ENCODE peak calls at places on chromosomes 11 and 22, in four cellular contexts. F is HEK293T, W is GM12878, G is K562. N is an unnamed sample.

GRCh38 chr11:102010776-102011500 is 36.3 kb upstream of the CFAP300 start:
- DNase-seq in F (peak), W (no peak), G (peak), N (peak)

GRCh38 chr11:45333506-45333971 is 47.4 kb upstream of the SYT13 start:
- DNase-seq in F (peak), W (no peak), G (peak), N (peak)

GRCh38 chr11:128604723-128605122 is 17.4 kb upstream of the ETS1 start:
- DNase-seq in F (no peak), W (no peak), G (no peak), N (no peak)

GRCh38 chr11:18731949-18732821 is 6.2 kb upstream of the IGSF22 start:
- DNase-seq in F (peak), W (peak), G (peak), N (no peak)

GRCh38 chr22:46213052-46213451 is 37.0 kb downstream of the CDPF1 start:
- DNase-seq in F (no peak), W (no peak), G (no peak), N (no peak)

GRCh38 chr22:37515902-37516301 is 3.3 kb downstream of the CARD10 start:
- DNase-seq in F (no peak), W (no peak), G (no peak), N (no peak)

GRCh38 chr22:31350410-31350863 is 4.3 kb upstream of the PATZ1 start:
- DNase-seq in F (no peak), W (no peak), G (peak), N (peak)

GRCh38 chr22:50576070-50576469 is 2.2 kb downstream of the CPT1B start:
- DNase-seq in F (peak), W (no peak), G (peak), N (peak)

GRCh38 chr11:112364962-112365481 is 104.4 kb upstream of the PLET1 start:
- DNase-seq in F (no peak), W (no peak), G (peak), N (peak)

GRCh38 chr11:46977038-46977818 is 40.7 kb downstream of the CSTPP1 start:
- DNase-seq in F (no peak), W (no peak), G (no peak), N (peak)

GRCh38 chr11:118924591-118925585 is 838 bp downstream of the BCL9L start:
- DNase-seq in F (peak), W (no peak), G (peak), N (no peak)

GRCh38 chr22:17836977-17837742 is 62.9 kb upstream of the BID start:
- DNase-seq in F (no peak), W (no peak), G (no peak), N (no peak)

GRCh38 chr11:83816572-83817187 is 530.5 kb upstream of the CCDC90B start:
- DNase-seq in F (no peak), W (no peak), G (peak), N (peak)

GRCh38 chr11:73598719-73599379 is 937 bp upstream of the FAM168A start:
- DNase-seq in F (no peak), W (no peak), G (no peak), N (no peak)

GRCh38 chr11:65425971-65426838 is 3.6 kb downstream of the NEAT1 start:
- DNase-seq in F (no peak), W (no peak), G (no peak), N (no peak)

GRCh38 chr11:8006349-8006977 is 19.3 kb downstream of the EIF3F start:
- DNase-seq in F (peak), W (peak), G (peak), N (peak)

GRCh38 chr11:88341852-88342251 is 4.3 kb upstream of the CTSC start:
- DNase-seq in F (no peak), W (no peak), G (peak), N (no peak)

GRCh38 chr11:132220464-132220863 is 850.0 kb downstream of the NTM start:
- DNase-seq in F (no peak), W (no peak), G (no peak), N (no peak)

GRCh38 chr11:5367461-5368074 is 16.0 kb upstream of the OR51M1 start:
- DNase-seq in F (no peak), W (no peak), G (no peak), N (no peak)

GRCh38 chr11:116167706-116168458 is 604.9 kb downstream of the BUD13 start:
- DNase-seq in F (no peak), W (no peak), G (no peak), N (no peak)

GRCh38 chr22:49562685-49563249 is 264.9 kb downstream of the BRD1 start:
- DNase-seq in F (no peak), W (no peak), G (no peak), N (no peak)

GRCh38 chr22:49561976-49562375 is 265.7 kb downstream of the BRD1 start:
- DNase-seq in F (no peak), W (no peak), G (no peak), N (no peak)

GRCh38 chr22:49564666-49565515 is 262.8 kb downstream of the BRD1 start:
- DNase-seq in F (no peak), W (no peak), G (no peak), N (no peak)

GRCh38 chr22:49564054-49564453 is 263.6 kb downstream of the BRD1 start:
- DNase-seq in F (no peak), W (no peak), G (no peak), N (no peak)

DNA sequence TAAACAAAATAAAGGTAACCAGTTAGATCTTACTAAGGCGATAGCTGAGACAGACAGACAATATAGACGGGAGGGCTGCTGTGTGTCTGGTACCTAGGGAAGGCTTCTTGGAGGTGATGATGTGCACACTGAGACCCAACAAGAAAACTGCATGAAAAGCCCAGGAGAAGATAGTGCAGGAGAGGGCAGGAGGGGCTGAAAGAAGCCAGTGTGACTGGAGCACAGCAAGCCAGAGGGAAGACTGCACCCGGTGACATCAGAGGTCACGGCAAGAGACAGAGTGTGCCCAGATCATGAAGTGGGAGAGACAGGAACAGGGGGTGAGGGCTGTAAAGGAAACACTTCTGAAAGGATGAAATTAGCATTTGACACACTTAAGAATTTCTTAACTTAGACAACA is 266.3 kb downstream of the BRD1 start:
- DNase-seq in F (no peak), W (no peak), G (no peak), N (no peak)
- TF ChIP-seq FOXK2 in F (no peak), W (no peak), G (no peak), N (no peak)

GRCh38 chr11:110759972-110760381 is 47.7 kb upstream of the ARHGAP20 start:
- DNase-seq in F (no peak), W (no peak), G (no peak), N (no peak)
- TF ChIP-seq FOXK2 in F (no peak), W (no peak), G (no peak), N (no peak)

GRCh38 chr22:29625090-29625825 is 21.8 kb downstream of the NF2 start:
- DNase-seq in F (peak), W (no peak), G (peak), N (peak)
- TF ChIP-seq FOXK2 in F (peak), W (no peak), G (peak), N (no peak)

DNA sequence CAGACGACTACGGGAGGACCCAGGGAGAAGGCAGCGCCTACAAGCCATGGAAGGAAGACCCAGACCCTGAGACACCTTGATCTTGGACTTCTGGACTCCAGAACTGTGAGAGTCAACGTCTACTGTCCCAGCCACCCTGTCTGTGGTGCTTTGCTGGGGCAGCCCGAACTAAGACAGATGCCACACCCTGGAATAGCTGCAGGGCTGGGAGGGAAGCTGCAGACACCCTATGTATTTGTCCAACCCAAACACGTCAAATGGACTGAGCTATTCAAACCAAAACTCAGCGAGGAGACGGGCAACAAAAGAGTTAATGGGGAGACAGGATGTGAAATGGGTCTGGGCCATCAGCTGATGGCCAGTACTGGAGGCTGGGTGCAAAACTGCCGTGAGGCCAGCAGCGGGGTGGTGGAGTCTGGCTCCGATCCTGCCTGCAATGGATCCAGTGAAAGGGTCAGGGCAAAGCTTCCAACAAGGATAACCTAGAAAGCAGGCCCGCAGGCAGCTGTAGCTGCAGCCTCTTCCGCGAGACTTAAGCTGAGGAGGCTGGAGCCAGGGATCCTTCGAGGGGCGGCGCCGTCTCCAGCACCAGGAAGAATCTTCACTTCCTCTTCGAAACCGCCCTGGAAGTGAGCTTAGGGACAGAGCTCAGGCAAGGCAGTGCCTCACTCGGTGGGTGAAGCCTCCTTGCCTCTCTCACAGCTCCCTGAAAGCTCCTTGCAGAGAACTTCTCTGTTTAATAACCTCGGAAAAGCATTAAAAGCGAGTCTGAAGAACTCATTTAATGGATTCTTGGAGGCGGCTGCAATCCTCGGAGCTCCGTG is 169.6 kb downstream of the CTTN start:
- DNase-seq in F (no peak), W (no peak), G (no peak), N (no peak)
- TF ChIP-seq FOXK2 in F (no peak), W (no peak), G (no peak), N (no peak)

GRCh38 chr22:39681038-39681861 is 110.7 kb downstream of the CACNA1I start:
- DNase-seq in F (no peak), W (no peak), G (no peak), N (no peak)
- TF ChIP-seq FOXK2 in F (no peak), W (no peak), G (no peak), N (no peak)

DNA sequence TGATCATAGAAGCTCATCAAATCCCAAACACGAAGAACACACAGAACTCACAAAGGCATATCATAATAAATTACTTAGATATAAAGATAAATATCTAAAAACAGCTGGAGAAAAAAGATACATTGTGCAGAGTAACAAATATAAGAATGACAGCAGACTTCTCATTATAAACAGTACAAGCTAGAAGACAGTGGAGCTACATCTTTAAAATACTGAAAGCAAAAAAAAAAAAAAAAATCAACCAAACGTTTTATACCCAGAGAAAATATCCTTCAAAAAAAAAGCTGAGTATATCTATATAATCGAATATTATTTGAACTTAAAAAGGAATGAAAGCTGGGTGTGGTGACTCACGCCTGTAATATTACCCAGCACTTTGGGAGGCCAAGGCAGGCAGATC is 90.0 kb downstream of the SBF2 start:
- DNase-seq in F (no peak), W (no peak), G (no peak), N (no peak)
- TF ChIP-seq FOXK2 in F (no peak), W (no peak), G (no peak), N (no peak)

N was measured in HepG2.